ENCODE peak calls at places on chromosomes 1 and 21, in four cellular contexts. E, G, B and O are unnamed samples.

GRCh38 chr1:95584315-95584714 is 350.3 kb downstream of the RWDD3 start:
- DNase-seq in E (no peak), G (no peak), B (no peak), O (no peak)

GRCh38 chr1:165861911-165862310 is 34.5 kb downstream of the UCK2 start:
- DNase-seq in E (no peak), B (no peak), G (no peak), O (no peak)

GRCh38 chr1:202069670-202070069 is 53.0 kb upstream of the GPR37L1 start:
- DNase-seq in B (peak; percentile 4), E (no peak), G (peak; percentile 82), O (no peak)

GRCh38 chr1:85289848-85290335 is 13.5 kb upstream of the BCL10 start:
- DNase-seq in E (no peak), G (no peak), B (no peak), O (no peak)

GRCh38 chr1:183079697-183080096 is 56.5 kb downstream of the LAMC1 start:
- DNase-seq in G (no peak), B (no peak), E (no peak), O (no peak)

GRCh38 chr1:41768538-41768937 is 150.2 kb downstream of the HIVEP3 start:
- DNase-seq in B (no peak), G (no peak), E (no peak), O (no peak)

GRCh38 chr1:65176071-65176470 is 28.1 kb downstream of the AK4 start:
- DNase-seq in B (no peak), E (no peak), G (no peak), O (no peak)

GRCh38 chr1:221712776-221713431 is 29.0 kb downstream of the DUSP10 start:
- DNase-seq in E (no peak), B (no peak), G (no peak), O (no peak)

GRCh38 chr1:154145986-154146385 is 8.9 kb downstream of the NUP210L start:
- DNase-seq in G (no peak), B (no peak), E (no peak), O (no peak)

GRCh38 chr1:208587110-208587509 is 342.9 kb upstream of the PLXNA2 start:
- DNase-seq in E (no peak), B (no peak), G (no peak), O (no peak)

GRCh38 chr1:221667504-221667903 is 74.4 kb downstream of the DUSP10 start:
- DNase-seq in E (no peak), G (no peak), B (no peak), O (no peak)

GRCh38 chr21:27423073-27423472 is 456.2 kb upstream of the ADAMTS5 start:
- DNase-seq in B (no peak), E (no peak), G (no peak), O (no peak)

GRCh38 chr21:30839304-30839703 is 9.7 kb upstream of the KRTAP7-1 start:
- DNase-seq in B (peak; percentile 17), G (peak; percentile 2), E (no peak), O (peak; percentile 63)

GRCh38 chr1:56378376-56379070 is 200.8 kb downstream of the PLPP3 start:
- DNase-seq in B (no peak), E (no peak), G (peak; percentile 21), O (no peak)

GRCh38 chr1:119885903-119886783 is 10.2 kb downstream of the ADAM30 start:
- DNase-seq in B (peak; percentile 73), E (peak; percentile 18), G (peak; percentile 37), O (peak; percentile 88)

GRCh38 chr1:162019006-162019405 is 4.7 kb downstream of the OLFML2B start:
- DNase-seq in E (no peak), B (no peak), G (no peak), O (no peak)

GRCh38 chr21:31235671-31236450 is 108.2 kb downstream of the TIAM1 start:
- DNase-seq in E (no peak), G (no peak), B (no peak), O (no peak)

GRCh38 chr1:2867087-2867425 is 65.6 kb upstream of the TTC34 start:
- DNase-seq in B (no peak), G (no peak), E (no peak), O (no peak)

GRCh38 chr1:26028490-26028980 is 7.0 kb downstream of the EXTL1 start:
- DNase-seq in G (peak; percentile 65), B (no peak), E (no peak), O (no peak)

GRCh38 chr1:243850368-243851128 is 505 bp upstream of the AKT3 start:
- DNase-seq in B (peak; percentile 84), G (peak; percentile 3), E (peak; percentile 64), O (peak; percentile 90)

GRCh38 chr1:172120381-172120780 is 279.1 kb downstream of the DNM3 start:
- DNase-seq in G (no peak), E (no peak), B (no peak), O (no peak)

GRCh38 chr1:218679391-218679790 is 334.3 kb downstream of the TGFB2 start:
- DNase-seq in G (no peak), E (no peak), B (no peak), O (no peak)

GRCh38 chr1:173405758-173406344 is 71.3 kb upstream of the PRDX6 start:
- DNase-seq in B (no peak), G (no peak), E (no peak), O (no peak)

GRCh38 chr1:184684285-184685077 is 70.2 kb downstream of the EDEM3 start:
- DNase-seq in G (no peak), B (no peak), E (no peak), O (no peak)

GRCh38 chr1:35506960-35507901 is 50.0 kb downstream of the KIAA0319L start:
- DNase-seq in G (no peak), B (no peak), E (no peak), O (no peak)

GRCh38 chr1:231883382-231883781 is 256.8 kb downstream of the DISC1 start:
- DNase-seq in B (no peak), E (no peak), G (peak; percentile 3), O (no peak)

GRCh38 chr1:115057661-115058249 is 28.1 kb downstream of the TSHB start:
- DNase-seq in B (no peak), G (no peak), E (no peak), O (no peak)

GRCh38 chr1:11885922-11886321 is 27.2 kb upstream of the NPPB start:
- DNase-seq in E (no peak), B (no peak), G (no peak), O (no peak)

GRCh38 chr1:3588395-3588794 is 22.9 kb downstream of the MEGF6 start:
- DNase-seq in E (no peak), G (no peak), B (no peak), O (no peak)

GRCh38 chr21:44757731-44758130 is 43.9 kb downstream of the UBE2G2 start:
- DNase-seq in G (no peak), E (no peak), B (no peak), O (peak; percentile 36)
- TF ChIP-seq RNF2 in G (no peak), E (no peak), B (no peak), O (no peak)

GRCh38 chr1:237613984-237614383 is 276.7 kb downstream of the ZP4 start:
- DNase-seq in B (no peak), G (no peak), E (no peak), O (no peak)

GRCh38 chr1:237610157-237610556 is 280.6 kb downstream of the ZP4 start:
- DNase-seq in B (no peak), E (no peak), G (no peak), O (no peak)

DNA sequence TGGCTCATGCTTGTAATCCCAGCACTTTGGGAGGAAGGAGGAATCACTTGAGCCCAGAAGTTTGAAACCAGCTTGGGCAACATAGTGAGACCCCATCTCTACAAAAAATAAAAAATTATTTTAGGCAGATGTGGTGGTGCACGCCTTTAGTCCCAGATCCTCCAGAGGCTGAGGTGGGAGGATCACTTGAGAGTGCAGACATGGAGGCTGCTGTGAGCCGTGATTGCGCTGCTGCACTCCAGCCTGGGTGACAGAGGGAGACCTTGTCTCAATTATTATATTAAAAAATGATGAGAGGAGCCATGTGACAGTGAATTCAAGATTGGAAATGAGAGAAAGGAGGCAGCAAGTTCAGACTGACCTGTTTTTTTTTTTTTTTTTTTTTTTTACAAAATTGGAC is 282.3 kb downstream of the ZP4 start:
- DNase-seq in E (no peak), B (no peak), G (no peak), O (no peak)
- TF ChIP-seq RNF2 in E (no peak), B (no peak), G (no peak), O (no peak)

DNA sequence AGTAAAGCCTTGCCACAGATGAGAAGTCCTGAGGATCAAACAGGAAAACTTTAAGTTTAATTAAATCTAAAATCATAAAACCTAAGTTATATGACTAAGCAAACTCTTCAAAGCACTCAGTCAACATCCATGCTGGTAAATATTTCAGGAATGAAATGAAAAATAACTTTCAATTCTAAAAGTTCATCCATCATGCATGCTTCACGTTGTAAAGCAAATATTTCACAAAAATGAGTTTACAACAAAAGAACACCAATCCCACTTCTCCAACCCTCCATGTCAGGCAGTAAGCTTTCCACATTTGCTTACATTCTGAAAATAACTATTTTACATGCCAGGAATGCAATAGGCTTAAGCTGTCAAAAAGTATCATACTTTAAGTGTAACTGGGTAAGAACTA is 16.8 kb downstream of the APP start:
- DNase-seq in B (no peak), E (no peak), G (no peak), O (no peak)
- TF ChIP-seq RNF2 in B (no peak), E (no peak), G (no peak), O (no peak)

GRCh38 chr1:16442941-16443340 is 2.4 kb downstream of the NECAP2 start:
- DNase-seq in E (no peak), G (no peak), B (peak; percentile 12), O (no peak)
- TF ChIP-seq RNF2 in E (no peak), G (no peak), B (no peak), O (no peak)